ENCODE peak calls at places on chromosomes 3 and 15, in six cellular contexts. One of them, this sample, is unnamed. For H3K4me1, the result is how much of the 10 kb centered on the place peaks cover.

GRCh38 chr3:141477224-141477623 is 9.6 kb upstream of the RASA2 start:
- DNase-seq in heart left ventricle: no peak
- DNase-seq in right lobe of liver: no peak
- DNase-seq in breast epithelium: no peak
- DNase-seq in sigmoid colon: no peak
- DNase-seq in stomach: peak
- DNase-seq in this sample: no peak

GRCh38 chr3:10557783-10558373 is 52.5 kb upstream of the ATP2B2 start:
- DNase-seq in right lobe of liver: no peak
- DNase-seq in heart left ventricle: peak
- DNase-seq in stomach: no peak
- DNase-seq in breast epithelium: peak
- DNase-seq in sigmoid colon: peak
- DNase-seq in this sample: no peak

GRCh38 chr15:78983146-78983918 is 38.5 kb upstream of the CTSH start:
- DNase-seq in stomach: no peak
- DNase-seq in heart left ventricle: no peak
- DNase-seq in right lobe of liver: no peak
- DNase-seq in breast epithelium: no peak
- DNase-seq in sigmoid colon: no peak
- DNase-seq in this sample: no peak

GRCh38 chr3:108818404-108818803 is 4.2 kb upstream of the TRAT1 start:
- DNase-seq in heart left ventricle: no peak
- DNase-seq in sigmoid colon: no peak
- DNase-seq in breast epithelium: no peak
- DNase-seq in stomach: peak
- DNase-seq in right lobe of liver: no peak
- DNase-seq in this sample: no peak

GRCh38 chr3:150743508-150743907 is 19.5 kb downstream of the SIAH2 start:
- DNase-seq in sigmoid colon: no peak
- DNase-seq in heart left ventricle: no peak
- DNase-seq in breast epithelium: no peak
- DNase-seq in stomach: no peak
- DNase-seq in right lobe of liver: no peak
- DNase-seq in this sample: no peak

GRCh38 chr3:149342413-149343340 is 9.2 kb upstream of the TM4SF18 start:
- DNase-seq in right lobe of liver: no peak
- DNase-seq in stomach: no peak
- DNase-seq in breast epithelium: no peak
- DNase-seq in heart left ventricle: no peak
- DNase-seq in sigmoid colon: no peak
- DNase-seq in this sample: no peak

GRCh38 chr3:170506556-170506955 is 79.3 kb downstream of the SLC7A14 start:
- DNase-seq in stomach: no peak
- DNase-seq in right lobe of liver: no peak
- DNase-seq in sigmoid colon: no peak
- DNase-seq in breast epithelium: no peak
- DNase-seq in heart left ventricle: no peak
- DNase-seq in this sample: no peak

GRCh38 chr3:183460059-183461052 is 31.9 kb upstream of the MCF2L2 start:
- DNase-seq in right lobe of liver: no peak
- DNase-seq in heart left ventricle: no peak
- DNase-seq in breast epithelium: no peak
- DNase-seq in stomach: no peak
- DNase-seq in sigmoid colon: no peak
- DNase-seq in this sample: no peak

GRCh38 chr3:191005790-191006189 is 143.3 kb upstream of the GMNC start:
- DNase-seq in stomach: no peak
- DNase-seq in heart left ventricle: no peak
- DNase-seq in right lobe of liver: no peak
- DNase-seq in sigmoid colon: no peak
- DNase-seq in breast epithelium: no peak
- DNase-seq in this sample: no peak

GRCh38 chr3:196666001-196666867 is 26.7 kb downstream of the NRROS start:
- DNase-seq in heart left ventricle: no peak
- DNase-seq in breast epithelium: peak
- DNase-seq in stomach: no peak
- DNase-seq in sigmoid colon: no peak
- DNase-seq in right lobe of liver: no peak
- DNase-seq in this sample: no peak

GRCh38 chr3:122824465-122825379 is 29.9 kb downstream of the SLC49A4 start:
- DNase-seq in heart left ventricle: no peak
- DNase-seq in stomach: no peak
- DNase-seq in sigmoid colon: no peak
- DNase-seq in right lobe of liver: no peak
- DNase-seq in breast epithelium: no peak
- DNase-seq in this sample: no peak

GRCh38 chr15:84600331-84600686 is 500 bp upstream of the ZSCAN2 start:
- DNase-seq in right lobe of liver: peak
- DNase-seq in breast epithelium: peak
- DNase-seq in heart left ventricle: peak
- DNase-seq in sigmoid colon: peak
- DNase-seq in stomach: peak
- DNase-seq in this sample: peak

GRCh38 chr15:36232491-36232890 is 346.9 kb upstream of the CDIN1 start:
- DNase-seq in sigmoid colon: no peak
- DNase-seq in right lobe of liver: no peak
- DNase-seq in stomach: no peak
- DNase-seq in heart left ventricle: no peak
- DNase-seq in breast epithelium: no peak
- DNase-seq in this sample: no peak
- H3K4me1 ChIP-seq in sigmoid colon: under half
- H3K4me1 ChIP-seq in right lobe of liver: under half
- H3K4me1 ChIP-seq in stomach: under half
- H3K4me1 ChIP-seq in heart left ventricle: under half
- H3K4me1 ChIP-seq in breast epithelium: under half
- H3K4me1 ChIP-seq in this sample: under half

GRCh38 chr3:28727321-28727720 is 378.7 kb upstream of the AZI2 start:
- DNase-seq in breast epithelium: no peak
- DNase-seq in heart left ventricle: no peak
- DNase-seq in sigmoid colon: no peak
- DNase-seq in stomach: no peak
- DNase-seq in right lobe of liver: no peak
- DNase-seq in this sample: no peak

DNA sequence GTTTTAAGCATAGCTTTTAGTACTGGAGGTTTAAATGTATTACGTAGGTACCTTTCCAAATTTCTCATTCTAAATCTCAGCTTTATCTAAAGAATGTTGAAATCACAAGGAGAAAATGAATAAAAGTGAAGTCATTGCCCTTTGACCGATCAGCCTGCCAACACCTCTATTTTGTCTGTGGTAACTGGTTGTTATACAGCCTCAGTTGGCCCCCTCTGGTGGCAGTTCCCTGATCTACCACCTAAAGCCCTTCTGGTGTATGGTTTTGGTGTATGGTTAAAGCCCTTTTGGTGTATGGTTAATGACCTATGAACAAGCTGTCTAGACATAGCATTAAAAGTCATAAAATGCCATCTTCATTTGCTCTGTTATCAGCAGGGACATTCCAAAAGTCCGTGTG is 378.2 kb upstream of the AZI2 start:
- DNase-seq in breast epithelium: no peak
- DNase-seq in heart left ventricle: peak
- DNase-seq in sigmoid colon: no peak
- DNase-seq in right lobe of liver: peak
- DNase-seq in stomach: peak
- DNase-seq in this sample: no peak
- TF ChIP-seq CTCF in breast epithelium: no peak
- TF ChIP-seq CTCF in heart left ventricle: peak
- TF ChIP-seq CTCF in sigmoid colon: no peak
- TF ChIP-seq CTCF in right lobe of liver: peak
- TF ChIP-seq CTCF in stomach: peak
- TF ChIP-seq CTCF in this sample: peak

DNA sequence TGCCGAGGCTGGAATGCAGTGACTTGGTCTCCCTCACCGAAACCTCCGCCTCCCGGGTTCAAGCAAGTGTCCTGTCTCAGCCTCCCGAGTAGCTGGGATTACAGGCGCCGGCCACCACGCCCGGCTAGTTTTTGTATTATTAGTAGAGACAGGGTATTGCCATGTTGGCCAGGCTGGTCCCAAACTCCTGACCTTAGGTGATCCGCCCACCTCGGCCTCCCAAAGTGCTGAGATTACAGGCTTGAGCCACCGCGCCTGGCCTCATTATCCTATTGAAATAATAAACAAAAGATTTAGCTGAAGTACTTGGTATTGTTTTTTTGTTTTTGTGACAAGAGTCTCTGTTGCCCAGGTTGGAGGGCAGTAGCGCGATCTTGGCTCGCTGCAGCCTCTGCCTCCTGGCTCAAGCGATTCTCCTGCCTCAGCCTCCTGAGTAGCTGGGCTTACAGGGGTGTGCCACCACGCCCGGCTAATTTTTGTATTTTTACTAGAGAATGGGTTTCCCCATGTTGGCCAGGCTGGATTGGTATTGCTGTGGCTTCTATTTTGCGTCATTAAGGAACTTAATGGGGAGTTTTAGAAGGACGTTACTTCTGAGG is 1.5 kb downstream of the RPL35A start:
- DNase-seq in stomach: no peak
- DNase-seq in right lobe of liver: no peak
- DNase-seq in breast epithelium: no peak
- DNase-seq in heart left ventricle: no peak
- DNase-seq in sigmoid colon: no peak
- DNase-seq in this sample: no peak
- TF ChIP-seq POLR2A in stomach: no peak
- TF ChIP-seq POLR2A in right lobe of liver: no peak
- TF ChIP-seq POLR2A in breast epithelium: no peak
- TF ChIP-seq POLR2A in heart left ventricle: no peak
- TF ChIP-seq POLR2A in sigmoid colon: no peak
- TF ChIP-seq POLR2A in this sample: no peak

DNA sequence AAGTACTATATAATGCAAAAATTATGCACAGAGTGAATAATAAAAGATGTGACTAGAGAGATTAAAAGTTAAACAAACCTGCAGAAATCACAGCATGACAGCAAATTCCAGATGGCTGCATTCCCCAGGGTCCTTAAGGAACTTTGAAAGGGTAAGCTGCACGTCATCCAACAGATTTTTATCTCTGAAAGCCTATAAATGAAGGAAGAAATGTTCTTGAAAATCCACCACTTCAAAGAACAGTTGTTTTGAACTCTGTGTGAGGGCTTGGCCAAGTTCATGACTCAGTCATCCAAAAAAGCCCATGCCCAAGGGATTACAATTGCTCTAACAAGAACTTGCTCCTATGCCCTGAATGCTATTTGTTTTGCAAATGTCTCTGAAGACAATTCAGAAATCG is 603.6 kb downstream of the PLOD2 start:
- DNase-seq in stomach: no peak
- DNase-seq in breast epithelium: no peak
- DNase-seq in right lobe of liver: no peak
- DNase-seq in heart left ventricle: no peak
- DNase-seq in sigmoid colon: no peak
- DNase-seq in this sample: no peak
- H3K4me1 ChIP-seq in stomach: under half
- H3K4me1 ChIP-seq in breast epithelium: under half
- H3K4me1 ChIP-seq in right lobe of liver: under half
- H3K4me1 ChIP-seq in heart left ventricle: under half
- H3K4me1 ChIP-seq in sigmoid colon: under half
- H3K4me1 ChIP-seq in this sample: under half

GRCh38 chr3:124559650-124560405 is 170.4 kb upstream of the UMPS start:
- DNase-seq in breast epithelium: peak
- DNase-seq in heart left ventricle: peak
- DNase-seq in stomach: peak
- DNase-seq in sigmoid colon: peak
- DNase-seq in right lobe of liver: peak
- DNase-seq in this sample: no peak

GRCh38 chr3:124556636-124557035 is 173.6 kb upstream of the UMPS start:
- DNase-seq in breast epithelium: no peak
- DNase-seq in heart left ventricle: no peak
- DNase-seq in sigmoid colon: no peak
- DNase-seq in right lobe of liver: no peak
- DNase-seq in stomach: no peak
- DNase-seq in this sample: no peak

GRCh38 chr3:124557433-124558232 is 172.6 kb upstream of the UMPS start:
- DNase-seq in heart left ventricle: no peak
- DNase-seq in right lobe of liver: no peak
- DNase-seq in stomach: peak
- DNase-seq in breast epithelium: no peak
- DNase-seq in sigmoid colon: no peak
- DNase-seq in this sample: no peak

GRCh38 chr3:124560406-124561215 is 169.6 kb upstream of the UMPS start:
- DNase-seq in right lobe of liver: no peak
- DNase-seq in stomach: no peak
- DNase-seq in heart left ventricle: no peak
- DNase-seq in sigmoid colon: no peak
- DNase-seq in breast epithelium: no peak
- DNase-seq in this sample: no peak

DNA sequence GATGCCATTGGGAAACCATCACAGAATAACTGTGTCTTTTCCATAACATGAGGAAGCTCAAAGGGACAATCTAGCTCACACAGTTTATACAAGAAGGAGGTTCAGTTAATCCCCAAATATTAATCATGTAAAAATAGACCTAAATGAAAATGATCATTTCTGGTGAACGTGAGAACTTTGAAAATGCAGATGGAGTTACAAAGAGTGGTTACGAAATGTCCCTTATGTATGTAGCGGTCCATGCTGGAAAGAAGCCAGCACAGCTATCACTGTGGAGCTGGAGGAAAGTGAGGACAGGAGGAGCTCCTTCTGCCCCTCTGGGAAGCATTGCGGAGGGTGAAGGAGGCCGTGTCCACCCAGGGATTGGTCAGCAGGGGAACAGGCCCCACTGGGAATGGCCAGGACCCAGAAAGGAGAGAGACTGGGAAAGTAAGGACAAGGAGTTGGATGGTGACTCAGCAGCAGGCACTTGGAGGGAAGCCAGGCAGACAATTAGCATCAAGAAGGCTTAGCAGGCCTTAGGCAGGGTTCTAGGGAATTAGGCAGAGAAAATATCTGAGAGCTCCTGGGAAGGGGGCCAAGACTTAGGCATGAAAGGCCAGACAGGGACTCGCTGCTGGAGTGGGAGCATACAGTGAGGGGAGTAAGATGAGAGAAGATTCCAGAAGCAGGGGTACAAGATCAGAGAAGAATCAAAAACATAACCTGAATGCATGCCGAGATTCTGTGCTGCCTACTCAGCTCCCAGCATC is 171.2 kb upstream of the UMPS start:
- DNase-seq in stomach: peak
- DNase-seq in sigmoid colon: peak
- DNase-seq in heart left ventricle: peak
- DNase-seq in right lobe of liver: no peak
- DNase-seq in breast epithelium: peak
- DNase-seq in this sample: no peak
- TF ChIP-seq CTCF in stomach: no peak
- TF ChIP-seq CTCF in sigmoid colon: no peak
- TF ChIP-seq CTCF in heart left ventricle: no peak
- TF ChIP-seq CTCF in right lobe of liver: no peak
- TF ChIP-seq CTCF in breast epithelium: no peak
- TF ChIP-seq CTCF in this sample: no peak

This sample was measured in esophagus squamous epithelium.